ENCODE peak calls at places on chromosomes 7 and 10, in four cellular contexts. One of them, this sample, is unnamed.

GRCh38 chr7:21923663-21924062 is 22.0 kb downstream of the CDCA7L start:
- DNase-seq in stomach: no peak
- DNase-seq in body of pancreas: no peak
- DNase-seq in breast epithelium: no peak
- DNase-seq in this sample: no peak

GRCh38 chr10:92123031-92123450 is 167.8 kb downstream of the CPEB3 start:
- DNase-seq in stomach: peak; percentile 72
- DNase-seq in body of pancreas: peak; percentile 62
- DNase-seq in breast epithelium: peak; percentile 66
- DNase-seq in this sample: no peak

GRCh38 chr7:87475359-87476178 is at the start of gene ABCB4:
- DNase-seq in stomach: no peak
- DNase-seq in body of pancreas: no peak
- DNase-seq in breast epithelium: no peak
- DNase-seq in this sample: no peak

GRCh38 chr10:42149722-42150427 is 488.5 kb downstream of the ZNF33B start:
- DNase-seq in stomach: no peak
- DNase-seq in body of pancreas: no peak
- DNase-seq in breast epithelium: no peak
- DNase-seq in this sample: no peak

GRCh38 chr7:126302639-126303038 is 950.1 kb downstream of the GRM8 start:
- DNase-seq in stomach: no peak
- DNase-seq in body of pancreas: no peak
- DNase-seq in breast epithelium: no peak
- DNase-seq in this sample: peak; percentile 19

GRCh38 chr7:151246161-151247015 is 2.1 kb downstream of the SMARCD3 start:
- DNase-seq in stomach: no peak
- DNase-seq in body of pancreas: no peak
- DNase-seq in breast epithelium: no peak
- DNase-seq in this sample: no peak

GRCh38 chr10:15745748-15746147 is 26.0 kb upstream of the ITGA8 start:
- DNase-seq in stomach: no peak
- DNase-seq in body of pancreas: no peak
- DNase-seq in breast epithelium: no peak
- DNase-seq in this sample: no peak

GRCh38 chr7:55280031-55280454 is 85.1 kb upstream of the LANCL2 start:
- DNase-seq in stomach: peak; percentile 63
- DNase-seq in body of pancreas: peak; percentile 71
- DNase-seq in breast epithelium: peak; percentile 25
- DNase-seq in this sample: peak; percentile 79

GRCh38 chr7:94698275-94698674 is 42.3 kb upstream of the SGCE start:
- DNase-seq in stomach: no peak
- DNase-seq in body of pancreas: no peak
- DNase-seq in breast epithelium: no peak
- DNase-seq in this sample: no peak

GRCh38 chr7:7136857-7137309 is 45.5 kb upstream of the C1GALT1 start:
- DNase-seq in stomach: no peak
- DNase-seq in body of pancreas: no peak
- DNase-seq in breast epithelium: no peak
- DNase-seq in this sample: no peak

GRCh38 chr7:85750454-85750949 is 563.6 kb upstream of the SEMA3D start:
- DNase-seq in stomach: no peak
- DNase-seq in body of pancreas: peak; percentile 56
- DNase-seq in breast epithelium: no peak
- DNase-seq in this sample: peak; percentile 62

GRCh38 chr7:102468416-102469350 is 3.9 kb downstream of the LRWD1 start:
- DNase-seq in stomach: no peak
- DNase-seq in body of pancreas: no peak
- DNase-seq in breast epithelium: no peak
- DNase-seq in this sample: no peak

GRCh38 chr10:69344591-69345244 is 66.4 kb downstream of the HK1 start:
- DNase-seq in stomach: no peak
- DNase-seq in body of pancreas: no peak
- DNase-seq in breast epithelium: no peak
- DNase-seq in this sample: peak; percentile 77

GRCh38 chr10:101615760-101616116 is 27.6 kb downstream of the DPCD start:
- DNase-seq in stomach: no peak
- DNase-seq in body of pancreas: no peak
- DNase-seq in breast epithelium: no peak
- DNase-seq in this sample: no peak

GRCh38 chr10:94065787-94066186 is 72.1 kb downstream of the PLCE1 start:
- DNase-seq in stomach: no peak
- DNase-seq in body of pancreas: no peak
- DNase-seq in breast epithelium: no peak
- DNase-seq in this sample: no peak

GRCh38 chr7:80159802-80160201 is 25.2 kb downstream of the GNAI1 start:
- DNase-seq in stomach: no peak
- DNase-seq in body of pancreas: no peak
- DNase-seq in breast epithelium: no peak
- DNase-seq in this sample: no peak

GRCh38 chr10:118568327-118568848 is 27.1 kb downstream of the PRLHR start:
- DNase-seq in stomach: no peak
- DNase-seq in body of pancreas: peak; percentile 67
- DNase-seq in breast epithelium: peak; percentile 35
- DNase-seq in this sample: peak; percentile 63

GRCh38 chr10:5666324-5667220 is at the start of gene ASB13:
- DNase-seq in stomach: peak; percentile 78
- DNase-seq in body of pancreas: peak; percentile 79
- DNase-seq in breast epithelium: no peak
- DNase-seq in this sample: peak; percentile 73
- TF ChIP-seq POLR2A in stomach: no peak
- TF ChIP-seq POLR2A in body of pancreas: peak; percentile 43
- TF ChIP-seq POLR2A in breast epithelium: no peak
- TF ChIP-seq POLR2A in this sample: peak; percentile 60

GRCh38 chr10:95663496-95663895 is 7.0 kb upstream of the ALDH18A1 start:
- DNase-seq in stomach: no peak
- DNase-seq in body of pancreas: no peak
- DNase-seq in breast epithelium: no peak
- DNase-seq in this sample: no peak

GRCh38 chr10:95661818-95662217 is 5.3 kb upstream of the ALDH18A1 start:
- DNase-seq in stomach: no peak
- DNase-seq in body of pancreas: no peak
- DNase-seq in breast epithelium: no peak
- DNase-seq in this sample: no peak

GRCh38 chr10:95660283-95660682 is 3.8 kb upstream of the ALDH18A1 start:
- DNase-seq in stomach: no peak
- DNase-seq in body of pancreas: no peak
- DNase-seq in breast epithelium: no peak
- DNase-seq in this sample: no peak

DNA sequence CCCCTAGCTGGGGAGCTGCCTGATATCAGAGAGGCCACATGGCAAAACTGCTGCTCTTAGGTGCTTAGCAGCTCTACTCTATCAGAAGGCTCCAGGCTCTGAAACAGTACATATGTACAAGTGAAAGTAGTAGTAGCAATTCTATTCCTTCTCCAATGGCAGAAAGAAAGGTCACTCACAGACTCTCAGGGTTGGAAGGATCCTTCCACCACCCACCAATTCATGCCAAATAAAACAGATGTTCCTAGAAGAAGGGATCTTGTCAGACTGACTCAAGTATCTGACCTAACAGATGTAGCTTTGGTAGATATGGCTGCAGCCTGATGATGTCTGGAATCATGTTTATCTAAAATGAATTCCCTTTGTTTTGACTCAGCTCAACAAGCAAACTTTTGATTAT is 8.0 kb upstream of the ALDH18A1 start:
- DNase-seq in stomach: no peak
- DNase-seq in body of pancreas: no peak
- DNase-seq in breast epithelium: no peak
- DNase-seq in this sample: no peak
- TF ChIP-seq POLR2A in stomach: no peak
- TF ChIP-seq POLR2A in body of pancreas: no peak
- TF ChIP-seq POLR2A in breast epithelium: no peak
- TF ChIP-seq POLR2A in this sample: no peak

DNA sequence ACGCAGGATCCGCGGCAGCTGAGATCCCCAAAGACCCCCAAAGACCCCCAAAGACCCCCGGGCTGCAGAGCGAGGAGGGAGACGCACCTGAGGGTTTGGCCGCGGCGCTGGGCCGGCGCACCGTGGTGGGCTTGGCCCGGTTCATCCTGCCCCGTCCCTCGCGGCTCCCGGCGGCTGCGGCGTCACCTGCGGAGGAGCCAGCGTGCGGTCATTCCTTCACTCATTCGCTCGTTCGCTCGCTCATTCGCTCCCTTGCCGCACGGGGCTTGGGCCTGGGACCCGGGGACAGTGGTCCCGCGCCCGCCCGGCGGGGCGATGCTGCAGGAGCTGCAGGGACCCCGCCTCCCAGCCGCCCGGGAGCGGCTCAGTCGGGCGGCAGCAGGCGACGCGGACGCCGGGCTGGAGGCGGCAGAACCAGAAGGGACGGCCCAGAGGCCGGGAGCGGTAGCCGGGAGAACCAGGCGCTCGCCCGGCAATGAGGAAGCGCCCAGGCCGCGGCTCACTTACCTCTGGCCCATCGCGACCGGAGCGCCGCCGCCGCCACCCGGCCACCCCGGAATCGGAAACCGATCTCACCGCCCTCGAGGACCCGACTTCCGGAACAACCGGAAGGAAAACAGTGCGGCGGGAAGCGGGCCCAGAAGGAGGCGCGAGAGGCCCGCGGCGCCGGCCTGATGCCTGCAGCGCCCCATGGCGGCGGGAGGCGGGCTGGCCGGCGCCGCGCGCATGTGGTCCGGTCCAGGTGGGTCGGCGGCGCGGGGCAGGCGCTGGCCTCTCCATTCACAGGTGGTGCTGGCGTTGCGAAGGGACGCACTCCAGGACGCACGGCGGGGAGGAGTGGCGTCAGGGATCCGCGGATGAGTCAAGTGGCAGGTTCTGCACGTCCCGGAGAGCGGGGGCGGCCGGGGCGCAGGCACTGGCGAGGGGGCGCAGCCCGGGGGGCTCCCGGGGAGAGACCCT is at the start of gene INTS1:
- DNase-seq in stomach: peak; percentile 93
- DNase-seq in body of pancreas: peak; percentile 92
- DNase-seq in breast epithelium: peak; percentile 87
- DNase-seq in this sample: peak; percentile 98
- TF ChIP-seq POLR2A in stomach: no peak
- TF ChIP-seq POLR2A in body of pancreas: peak; percentile 68
- TF ChIP-seq POLR2A in breast epithelium: no peak
- TF ChIP-seq POLR2A in this sample: peak; percentile 72

GRCh38 chr10:71232089-71232998 is 20.0 kb downstream of the UNC5B start:
- DNase-seq in stomach: peak; percentile 91
- DNase-seq in body of pancreas: peak; percentile 82
- DNase-seq in breast epithelium: peak; percentile 76
- DNase-seq in this sample: no peak

GRCh38 chr10:71235808-71236207 is 23.4 kb downstream of the UNC5B start:
- DNase-seq in stomach: no peak
- DNase-seq in body of pancreas: no peak
- DNase-seq in breast epithelium: no peak
- DNase-seq in this sample: no peak

GRCh38 chr10:71234970-71235681 is 22.8 kb downstream of the UNC5B start:
- DNase-seq in stomach: no peak
- DNase-seq in body of pancreas: no peak
- DNase-seq in breast epithelium: no peak
- DNase-seq in this sample: no peak

GRCh38 chr10:71233491-71233892 is 21.1 kb downstream of the UNC5B start:
- DNase-seq in stomach: no peak
- DNase-seq in body of pancreas: no peak
- DNase-seq in breast epithelium: no peak
- DNase-seq in this sample: no peak

DNA sequence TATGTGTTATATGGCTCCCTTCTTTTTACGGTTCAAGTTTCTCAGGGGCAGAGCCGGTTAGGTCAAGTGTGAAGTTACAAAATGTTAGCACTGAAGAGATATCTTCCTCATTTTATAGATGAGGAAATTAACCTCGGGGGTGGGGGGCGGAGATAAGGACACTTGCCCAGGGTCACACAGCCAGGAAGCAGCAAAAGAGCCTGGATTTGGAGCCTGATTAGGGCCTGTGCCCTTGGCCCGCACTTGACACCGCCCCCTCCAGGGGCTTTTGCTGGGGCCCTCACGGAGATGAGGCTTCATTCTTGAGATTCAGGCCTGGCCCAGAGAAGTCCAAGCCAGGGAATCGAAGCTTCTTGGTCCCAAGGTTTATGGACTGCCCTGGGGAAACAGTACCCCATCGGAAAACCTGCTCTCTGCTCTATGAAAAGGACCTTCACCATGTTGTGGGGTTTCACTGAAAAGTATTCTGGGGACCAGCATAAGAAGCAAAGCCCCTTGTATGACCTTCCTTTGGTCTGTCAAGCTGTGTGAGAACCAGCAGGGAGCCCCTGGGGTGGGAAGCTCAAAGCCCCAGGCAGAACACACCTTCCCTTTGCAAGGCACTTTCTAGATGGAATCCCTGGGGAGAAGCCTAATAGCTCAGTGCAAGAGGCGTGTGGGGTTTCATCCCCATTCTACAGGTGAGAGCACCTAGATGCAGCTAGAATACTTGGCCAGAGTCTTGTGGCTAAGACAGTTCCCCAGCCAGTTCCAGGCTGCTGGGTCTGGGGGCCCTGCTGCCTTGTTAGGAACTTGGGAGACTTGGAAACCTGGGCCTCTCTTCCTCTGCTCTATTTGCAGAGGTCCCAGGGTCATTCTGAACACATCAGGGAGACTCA is 21.9 kb downstream of the UNC5B start:
- DNase-seq in stomach: no peak
- DNase-seq in body of pancreas: no peak
- DNase-seq in breast epithelium: no peak
- DNase-seq in this sample: peak; percentile 74
- TF ChIP-seq POLR2A in stomach: no peak
- TF ChIP-seq POLR2A in body of pancreas: no peak
- TF ChIP-seq POLR2A in breast epithelium: no peak
- TF ChIP-seq POLR2A in this sample: no peak

This sample was measured in NB4.